ENCODE peak calls at places on chromosomes 1 and 21, in six cellular contexts. V is tibial artery, J is psoas muscle, P is IMR-90, D is thyroid gland, Y is brain microvascular endothelial cell. H is an unnamed sample.

GRCh38 chr1:244945109-244945671 is 80.8 kb upstream of the HNRNPU start:
- DNase-seq in V (no peak), Y (no peak), J (no peak), P (no peak), D (no peak), H (no peak)

GRCh38 chr1:111476761-111477309 is 3.1 kb downstream of the C1orf162 start:
- DNase-seq in P (no peak), V (no peak), J (no peak), Y (no peak), D (no peak), H (no peak)

GRCh38 chr1:181936269-181936668 is 125.2 kb downstream of the ZNF648 start:
- DNase-seq in P (no peak), J (no peak), Y (no peak), D (no peak), V (no peak), H (no peak)

GRCh38 chr21:38667466-38667865 is 138.3 kb upstream of the ETS2 start:
- DNase-seq in P (no peak), J (no peak), Y (no peak), V (no peak), D (no peak), H (no peak)

GRCh38 chr1:55310517-55310927 is 95.4 kb upstream of the USP24 start:
- DNase-seq in V (no peak), Y (peak), P (peak), D (no peak), J (no peak), H (no peak)

GRCh38 chr1:151934048-151934493 is 24.8 kb upstream of the THEM4 start:
- DNase-seq in P (peak), D (peak), V (no peak), J (no peak), Y (peak), H (peak)

GRCh38 chr1:7454895-7455784 is 316.0 kb upstream of the VAMP3 start:
- DNase-seq in J (no peak), Y (no peak), P (no peak), D (peak), V (no peak), H (no peak)

GRCh38 chr1:220786337-220787068 is at the start of gene MTARC1:
- DNase-seq in Y (no peak), V (no peak), P (no peak), J (peak), D (peak), H (peak)

GRCh38 chr1:93474291-93474690 is 26.4 kb downstream of the FNBP1L start:
- DNase-seq in V (no peak), P (no peak), J (no peak), D (no peak), Y (peak), H (no peak)

GRCh38 chr1:203388683-203389082 is 37.8 kb upstream of the FMOD start:
- DNase-seq in P (no peak), D (no peak), Y (no peak), V (no peak), J (no peak), H (no peak)

GRCh38 chr21:46117586-46118304 is 19.8 kb downstream of the COL6A2 start:
- DNase-seq in D (no peak), J (no peak), Y (no peak), V (no peak), P (no peak), H (peak)

GRCh38 chr1:87869563-87869962 is 540.9 kb downstream of the LMO4 start:
- DNase-seq in J (no peak), D (no peak), P (peak), Y (peak), V (no peak), H (no peak)

GRCh38 chr21:17798796-17799195 is 20.4 kb downstream of the C21orf91 start:
- DNase-seq in P (no peak), V (no peak), D (no peak), Y (no peak), J (no peak), H (no peak)

GRCh38 chr1:205536759-205537361 is 32.4 kb downstream of the CDK18 start:
- DNase-seq in P (no peak), Y (no peak), V (no peak), J (peak), D (no peak), H (peak)

GRCh38 chr1:72178266-72178665 is 104.1 kb downstream of the NEGR1 start:
- DNase-seq in Y (no peak), V (no peak), P (peak), D (no peak), J (no peak), H (no peak)

GRCh38 chr1:56644064-56644940 is 812 bp upstream of the PRKAA2 start:
- DNase-seq in V (no peak), J (no peak), Y (peak), P (peak), D (peak), H (no peak)

GRCh38 chr1:27357281-27358037 is 9.3 kb downstream of the MAP3K6 start:
- DNase-seq in D (peak), J (peak), Y (no peak), V (peak), P (peak), H (peak)

GRCh38 chr1:111204211-111204883 is 3.9 kb upstream of the DENND2D start:
- DNase-seq in Y (no peak), J (peak), D (peak), P (no peak), V (no peak), H (no peak)

GRCh38 chr1:235069577-235070563 is 58.8 kb downstream of the TOMM20 start:
- DNase-seq in D (peak), P (peak), Y (no peak), J (peak), V (peak), H (no peak)

GRCh38 chr21:25421327-25422028 is 185.8 kb downstream of the MRPL39 start:
- DNase-seq in Y (peak), D (peak), V (peak), P (peak), J (no peak), H (no peak)

GRCh38 chr1:107669996-107670395 is 295.0 kb downstream of the VAV3 start:
- DNase-seq in P (peak), J (peak), V (peak), Y (no peak), D (peak), H (peak)

GRCh38 chr1:36924282-36924791 is 110.0 kb downstream of the GRIK3 start:
- DNase-seq in V (no peak), J (peak), Y (peak), D (peak), P (peak), H (no peak)

GRCh38 chr1:224541072-224541790 is 74.9 kb upstream of the CNIH3 start:
- DNase-seq in P (no peak), D (no peak), Y (no peak), J (no peak), V (no peak), H (no peak)

GRCh38 chr1:223535261-223535778 is 130.2 kb downstream of the CAPN8 start:
- DNase-seq in D (no peak), Y (no peak), V (no peak), P (no peak), J (no peak), H (no peak)

GRCh38 chr1:50724626-50725286 is 235.3 kb downstream of the FAF1 start:
- DNase-seq in P (no peak), D (no peak), Y (no peak), J (no peak), V (no peak), H (no peak)

GRCh38 chr1:9753121-9753531 is 70.6 kb downstream of the CLSTN1 start:
- DNase-seq in D (peak), J (peak), Y (peak), V (peak), P (peak), H (peak)

GRCh38 chr1:100959502-100960060 is 63.7 kb downstream of the SLC30A7 start:
- DNase-seq in Y (no peak), P (peak), V (no peak), D (no peak), J (no peak), H (no peak)

GRCh38 chr1:101221945-101222429 is 14.8 kb upstream of the S1PR1 start:
- DNase-seq in V (no peak), P (no peak), J (no peak), D (no peak), Y (no peak), H (no peak)

GRCh38 chr1:210373628-210373877 is 44.9 kb downstream of the HHAT start:
- DNase-seq in V (no peak), P (no peak), Y (no peak), D (no peak), J (no peak), H (no peak)

GRCh38 chr1:35708952-35709351 is 9.7 kb downstream of the C1orf216 start:
- DNase-seq in D (no peak), J (no peak), P (no peak), V (no peak), Y (no peak), H (no peak)

GRCh38 chr21:25637846-25638245 is 1.2 kb upstream of the JAM2 start:
- DNase-seq in V (no peak), Y (no peak), J (no peak), D (no peak), P (no peak), H (no peak)

GRCh38 chr1:164560504-164560903 is 1.5 kb downstream of the PBX1 start:
- DNase-seq in Y (no peak), D (no peak), P (no peak), V (no peak), J (no peak), H (no peak)

GRCh38 chr1:164561007-164561406 is 2.0 kb downstream of the PBX1 start:
- DNase-seq in V (no peak), J (no peak), Y (no peak), D (no peak), P (no peak), H (no peak)

GRCh38 chr1:164558461-164559341 is at the start of gene PBX1:
- DNase-seq in J (peak), D (peak), P (peak), Y (peak), V (peak), H (peak)

GRCh38 chr1:164559342-164560070 is 522 bp downstream of the PBX1 start:
- DNase-seq in P (no peak), Y (no peak), V (peak), D (peak), J (peak), H (peak)

GRCh38 chr1:164560076-164560475 is 1.1 kb downstream of the PBX1 start:
- DNase-seq in J (no peak), P (no peak), Y (peak), V (no peak), D (no peak), H (no peak)
- H3K4me3 ChIP-seq in J (peak), P (peak), Y (peak), V (peak), D (peak), H (peak)

DNA sequence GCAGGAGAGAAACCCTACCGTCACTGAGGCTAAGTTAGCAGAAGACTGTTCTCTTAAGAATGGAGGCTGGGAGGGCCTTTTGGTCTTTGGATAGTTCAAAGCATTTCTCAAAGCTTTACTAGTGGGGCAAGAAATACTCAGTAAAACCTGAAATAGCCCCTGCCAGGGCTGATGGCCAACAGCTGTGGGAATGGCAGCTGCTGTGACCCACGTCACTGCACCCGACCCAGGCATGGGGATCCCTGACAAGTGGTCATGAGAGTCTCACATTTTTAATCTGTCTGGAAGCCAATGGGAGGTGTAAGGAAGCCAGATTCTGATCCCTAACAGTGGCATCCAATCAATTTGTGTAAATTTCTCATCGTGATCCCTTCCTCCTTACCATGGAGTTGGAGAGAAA is 44.5 kb upstream of the ENAH start:
- DNase-seq in D (no peak), V (peak), Y (no peak), J (peak), P (no peak), H (no peak)
- H3K27ac ChIP-seq in D (no peak), V (peak), Y (no peak), J (peak), P (no peak), H (peak)

GRCh38 chr1:172742599-172743500 is 83.9 kb downstream of the FASLG start:
- DNase-seq in J (no peak), D (no peak), Y (peak), V (no peak), P (peak), H (no peak)

GRCh38 chr1:172746091-172746949 is 87.4 kb downstream of the FASLG start:
- DNase-seq in P (peak), Y (peak), J (no peak), D (no peak), V (no peak), H (no peak)

GRCh38 chr1:172748201-172748600 is 89.3 kb downstream of the FASLG start:
- DNase-seq in P (no peak), V (no peak), Y (no peak), J (no peak), D (no peak), H (no peak)

DNA sequence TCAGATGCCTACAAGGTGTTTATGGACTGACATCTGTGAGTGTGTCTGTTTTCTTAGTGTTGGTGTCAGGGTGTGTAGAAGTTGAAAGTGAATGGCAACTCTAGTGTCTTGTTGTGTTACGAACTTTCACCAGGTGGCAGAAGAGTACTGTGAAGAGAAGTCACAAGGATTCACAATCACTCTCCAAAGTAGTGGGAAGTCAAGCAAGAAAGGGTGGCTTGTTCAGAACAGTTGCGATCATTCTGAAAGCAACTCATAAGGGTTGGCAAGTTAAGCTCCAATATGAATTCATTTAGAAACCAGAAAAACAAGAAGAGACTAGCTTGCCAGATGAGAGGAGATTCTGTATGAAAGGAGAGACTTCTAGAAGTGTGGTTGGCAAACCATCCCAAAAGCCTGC is 86.1 kb downstream of the FASLG start:
- DNase-seq in V (no peak), J (no peak), P (peak), D (no peak), Y (peak), H (no peak)
- TF ChIP-seq CTCF in V (peak), J (peak), P (peak), D (no peak), Y (peak), H (peak)

DNA sequence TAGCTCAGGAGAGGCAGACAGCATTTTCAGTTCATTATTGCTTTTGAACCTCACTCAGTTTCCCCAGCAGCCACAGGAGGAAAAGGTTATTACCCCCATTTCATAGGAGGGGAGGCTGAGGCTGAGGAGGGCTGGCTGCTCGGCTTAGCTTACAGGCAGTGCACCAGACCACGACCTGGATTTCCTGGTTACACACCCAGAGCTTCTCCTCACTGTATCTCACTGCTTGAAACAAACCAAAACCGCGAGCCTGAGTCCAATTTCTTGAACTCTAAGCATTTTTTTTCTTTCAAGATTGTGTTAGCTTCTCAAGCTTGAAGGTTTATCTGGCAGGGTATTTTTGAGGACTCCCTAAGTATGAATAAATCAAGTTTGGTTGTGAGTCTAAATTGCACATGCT is 188.9 kb upstream of the EDN2 start:
- DNase-seq in Y (no peak), P (peak), J (no peak), V (no peak), D (no peak), H (no peak)
- H3K4me3 ChIP-seq in Y (no peak), P (no peak), J (no peak), V (no peak), D (no peak), H (no peak)